ENCODE peak calls at places on chromosome 12, in five cellular contexts. G, O, D, C and S are unnamed samples.

GRCh38 chr12:109760031-109760929 is 46.7 kb downstream of the FAM222A start:
- DNase-seq in G (no peak), O (peak; percentile 1), D (no peak), C (no peak), S (no peak)

GRCh38 chr12:89949457-89950195 is 241.0 kb upstream of the ATP2B1 start:
- DNase-seq in G (peak; percentile 36), O (no peak), D (no peak), C (peak; percentile 92), S (no peak)

GRCh38 chr12:70719672-70720420 is 82.6 kb upstream of the PTPRB start:
- DNase-seq in G (peak; percentile 2), O (peak; percentile 70), D (peak; percentile 80), C (peak; percentile 64), S (peak; percentile 65)

GRCh38 chr12:32334384-32334783 is 65.0 kb upstream of the FGD4 start:
- DNase-seq in G (no peak), O (no peak), D (no peak), C (no peak), S (no peak)

GRCh38 chr12:82425241-82425640 is 66.9 kb downstream of the METTL25 start:
- DNase-seq in G (no peak), O (no peak), D (no peak), C (peak; percentile 62), S (no peak)

GRCh38 chr12:116533343-116534248 is 25.6 kb upstream of the MAP1LC3B2 start:
- DNase-seq in G (peak; percentile 62), O (peak; percentile 95), D (peak; percentile 95), C (peak; percentile 74), S (peak; percentile 85)

GRCh38 chr12:105705235-105705634 is 374.7 kb downstream of the C12orf75 start:
- DNase-seq in G (no peak), O (no peak), D (no peak), C (no peak), S (no peak)

GRCh38 chr12:3261782-3262359 is 184.7 kb downstream of the TSPAN9 start:
- DNase-seq in G (no peak), O (no peak), D (no peak), C (peak; percentile 45), S (no peak)

GRCh38 chr12:93638954-93639353 is 38.2 kb upstream of the CRADD start:
- DNase-seq in G (no peak), O (peak; percentile 26), D (no peak), C (no peak), S (no peak)

GRCh38 chr12:57191410-57191809 is 25.2 kb upstream of the NXPH4 start:
- DNase-seq in G (no peak), O (no peak), D (no peak), C (no peak), S (no peak)

GRCh38 chr12:123160801-123161487 is 10.1 kb upstream of the PITPNM2 start:
- DNase-seq in G (no peak), O (no peak), D (no peak), C (peak; percentile 43), S (no peak)

GRCh38 chr12:90958995-90959394 is 4.0 kb upstream of the CCER1 start:
- DNase-seq in G (no peak), O (no peak), D (no peak), C (peak; percentile 54), S (no peak)

GRCh38 chr12:109878247-109878625 is 2.1 kb downstream of the GLTP start:
- DNase-seq in G (no peak), O (no peak), D (no peak), C (no peak), S (no peak)

GRCh38 chr12:54444202-54444601 is 25.1 kb upstream of the ITGA5 start:
- DNase-seq in G (no peak), O (no peak), D (no peak), C (no peak), S (no peak)

GRCh38 chr12:44812062-44812461 is 64.1 kb downstream of the NELL2 start:
- DNase-seq in G (peak; percentile 19), O (no peak), D (no peak), C (no peak), S (no peak)

GRCh38 chr12:7383157-7383556 is 60.8 kb downstream of the CD163L1 start:
- DNase-seq in G (no peak), O (no peak), D (no peak), C (no peak), S (no peak)

GRCh38 chr12:98595152-98595988 is 1.9 kb downstream of the SLC25A3 start:
- DNase-seq in G (no peak), O (no peak), D (no peak), C (peak; percentile 75), S (no peak)

GRCh38 chr12:96876966-96877365 is 30.1 kb upstream of the NEDD1 start:
- DNase-seq in G (no peak), O (no peak), D (no peak), C (no peak), S (no peak)

GRCh38 chr12:118841588-118841987 is 139.8 kb upstream of the SRRM4 start:
- DNase-seq in G (no peak), O (peak; percentile 51), D (peak; percentile 8), C (no peak), S (peak; percentile 12)

GRCh38 chr12:118840878-118841277 is 140.5 kb upstream of the SRRM4 start:
- DNase-seq in G (no peak), O (no peak), D (no peak), C (no peak), S (no peak)

GRCh38 chr12:118835911-118836310 is 145.4 kb upstream of the SRRM4 start:
- DNase-seq in G (no peak), O (no peak), D (no peak), C (no peak), S (no peak)

GRCh38 chr12:118842753-118843335 is 138.5 kb upstream of the SRRM4 start:
- DNase-seq in G (no peak), O (no peak), D (no peak), C (no peak), S (no peak)

GRCh38 chr12:118840399-118840798 is 140.9 kb upstream of the SRRM4 start:
- DNase-seq in G (no peak), O (no peak), D (peak; percentile 27), C (no peak), S (no peak)
- TF ChIP-seq CTCF in G (no peak), O (peak; percentile 26), D (peak; percentile 50), C (no peak), S (peak; percentile 51)

DNA sequence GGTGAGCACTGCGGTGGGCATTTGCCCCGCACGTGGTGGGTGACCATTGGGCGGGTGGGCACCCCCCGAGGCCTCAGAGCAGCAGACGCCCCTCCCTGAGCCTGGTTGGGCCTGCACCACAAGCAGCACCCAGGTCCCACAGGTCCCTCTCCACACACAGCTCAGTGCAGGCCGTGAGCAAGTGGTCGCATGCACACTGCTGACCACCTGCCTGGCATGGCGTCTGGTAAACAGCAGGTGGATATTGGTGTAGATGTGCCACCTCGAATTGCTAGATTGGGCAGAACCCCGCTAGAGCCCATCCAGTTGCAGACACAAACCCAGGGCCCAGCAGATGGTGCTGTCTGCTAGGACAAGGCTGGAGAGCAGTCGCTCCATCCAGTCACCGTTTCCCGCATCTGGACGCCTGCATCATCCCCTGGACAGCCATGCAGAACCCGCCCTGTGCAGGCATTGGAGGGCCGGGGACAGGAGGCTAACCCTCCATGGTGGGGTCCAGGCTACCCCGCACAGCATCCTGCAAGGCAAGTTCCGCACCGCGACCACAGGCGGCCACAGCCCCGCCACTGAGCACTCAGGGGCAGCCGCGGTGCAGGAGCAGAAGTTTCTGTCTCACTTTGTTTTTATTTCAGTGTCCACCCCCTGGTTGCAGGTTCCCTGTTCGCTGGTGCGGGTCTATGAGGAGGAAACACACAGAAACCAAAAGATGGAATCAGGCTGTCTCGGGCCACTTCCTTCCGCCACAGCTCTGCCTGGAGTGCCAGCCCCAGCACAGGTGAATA is 45.6 kb upstream of the RIMBP2 start:
- DNase-seq in G (peak; percentile 29), O (peak; percentile 67), D (peak; percentile 81), C (peak; percentile 52), S (peak; percentile 64)
- TF ChIP-seq CTCF in G (peak; percentile 40), O (peak; percentile 60), D (peak; percentile 71), C (peak; percentile 43), S (peak; percentile 73)

DNA sequence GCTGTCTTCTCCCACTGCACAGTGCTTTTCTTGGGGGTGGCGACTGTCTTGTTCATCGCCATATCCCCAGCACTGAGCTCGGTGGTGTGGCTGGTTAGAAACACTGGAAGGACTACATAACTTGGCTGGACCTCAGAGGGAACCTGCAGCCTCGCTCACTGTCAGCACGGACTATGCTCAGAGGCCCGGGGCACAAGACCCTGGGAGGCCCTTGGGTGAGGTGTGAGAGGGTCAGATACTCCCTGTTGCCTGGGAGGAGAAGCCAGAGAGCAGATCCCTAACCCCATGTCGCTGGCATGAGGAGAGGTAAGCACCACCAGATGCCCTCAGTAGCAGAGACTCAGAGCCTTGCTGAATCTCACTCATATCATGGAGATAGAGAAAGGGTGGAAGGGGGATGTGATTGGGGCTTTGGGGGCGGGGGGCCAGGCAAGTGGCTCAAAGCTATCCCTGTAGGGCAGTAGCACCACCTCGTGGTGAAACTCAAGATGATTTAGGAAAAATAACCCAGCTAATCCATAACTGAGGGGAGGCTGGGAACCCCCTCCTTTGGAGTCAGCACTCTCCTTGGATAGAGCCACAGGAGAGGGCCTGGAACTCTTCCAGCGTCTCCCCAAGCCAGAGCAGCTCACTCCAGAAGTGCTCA is 18.7 kb upstream of the HDAC7 start:
- DNase-seq in G (no peak), O (peak; percentile 50), D (peak; percentile 69), C (peak; percentile 57), S (peak; percentile 45)
- TF ChIP-seq CTCF in G (peak; percentile 43), O (peak; percentile 51), D (peak; percentile 69), C (peak; percentile 38), S (peak; percentile 66)

GRCh38 chr12:112807452-112807851 is 15.9 kb downstream of the RPH3A start:
- DNase-seq in G (no peak), O (no peak), D (no peak), C (no peak), S (no peak)
- TF ChIP-seq CTCF in G (no peak), O (no peak), D (no peak), C (no peak), S (no peak)

GRCh38 chr12:12788131-12788530 is 2.7 kb downstream of the APOLD1 start:
- DNase-seq in G (no peak), O (no peak), D (no peak), C (no peak), S (no peak)

GRCh38 chr12:12784116-12784515 is 1.3 kb upstream of the APOLD1 start:
- DNase-seq in G (no peak), O (no peak), D (no peak), C (no peak), S (no peak)

GRCh38 chr12:12786716-12787601 is 1.5 kb downstream of the APOLD1 start:
- DNase-seq in G (peak; percentile 67), O (peak; percentile 59), D (peak; percentile 40), C (peak; percentile 85), S (peak; percentile 31)

GRCh38 chr12:12786371-12786715 is 884 bp downstream of the APOLD1 start:
- DNase-seq in G (no peak), O (no peak), D (no peak), C (no peak), S (no peak)

DNA sequence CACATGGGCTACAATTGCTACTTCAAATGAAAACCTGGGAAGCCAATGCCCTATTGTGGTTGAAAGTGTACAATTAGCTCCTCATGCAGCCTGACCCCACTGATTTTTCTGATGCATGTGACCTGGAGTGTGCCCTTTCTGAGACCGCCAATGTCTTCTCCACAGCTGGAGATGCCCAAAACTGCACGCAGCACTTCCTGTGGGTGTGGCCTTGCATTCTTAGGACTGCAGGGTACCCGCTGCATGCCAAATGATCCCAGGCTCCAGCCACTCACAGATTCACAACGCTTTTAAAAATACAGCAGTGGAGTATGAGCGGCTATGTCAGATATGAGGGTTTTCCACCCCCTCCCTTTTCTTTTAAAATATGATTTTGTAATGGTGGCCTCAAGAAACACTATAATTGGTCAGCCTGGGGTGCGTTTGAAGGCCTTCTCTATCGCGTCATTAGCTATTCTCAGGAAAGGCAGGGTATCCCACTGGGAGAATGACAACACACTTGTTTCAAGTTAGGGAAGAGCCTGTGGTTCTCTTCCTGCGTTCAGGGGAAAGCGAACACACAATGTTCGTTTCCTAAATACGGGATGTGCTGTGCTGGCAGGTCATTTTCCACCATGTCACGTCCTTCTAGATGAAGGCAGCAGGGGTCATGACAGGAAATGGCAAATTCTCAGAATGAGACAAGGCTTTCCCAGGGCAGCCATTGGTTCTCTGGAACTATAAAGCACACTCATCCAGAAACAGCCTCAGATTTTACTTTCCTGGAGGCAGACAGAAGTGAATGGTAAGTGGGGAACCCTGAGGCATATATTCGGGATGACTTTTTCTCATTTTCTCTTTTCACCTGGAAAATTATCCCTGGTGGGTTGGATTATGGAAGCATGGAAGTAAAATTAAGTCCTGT is at the start of gene APOLD1:
- DNase-seq in G (no peak), O (no peak), D (peak; percentile 17), C (peak; percentile 34), S (no peak)
- TF ChIP-seq CTCF in G (no peak), O (no peak), D (no peak), C (no peak), S (no peak)